ENCODE peak calls at places on chromosomes 13 and 19, in ten cellular contexts. F is Panc1; W is sciatic nerve; C is upper lobe of left lung; D is heart right ventricle; A is upper lobe of right lung; V is CD8-positive, alpha-beta T cell; Z is effector memory CD8-positive, alpha-beta T cell; L is left ventricle myocardium superior; B is stimulated activated naive CD8-positive, alpha-beta T cell treated with anti-CD3 and anti-CD28 coated beads, Interleukin-15, amount 100 ng/mL, for 72 hours. R is an unnamed sample.

GRCh38 chr13:78587395-78587794 is 16.0 kb downstream of the POU4F1 start:
- ATAC-seq in F (no peak), W (no peak), C (no peak), D (no peak), A (no peak), V (no peak), Z (no peak), L (no peak), B (no peak), R (no peak)

GRCh38 chr13:78660130-78660857 is 1.3 kb upstream of the OBI1 start:
- ATAC-seq in F (peak), W (peak), C (peak), D (peak), A (no peak), V (no peak), Z (no peak), L (peak), B (no peak), R (no peak)

GRCh38 chr19:52065399-52065798 is 16.8 kb upstream of the ZNF432 start:
- ATAC-seq in F (no peak), W (no peak), C (no peak), D (no peak), A (no peak), V (no peak), Z (no peak), L (no peak), B (no peak), R (no peak)

GRCh38 chr13:99656843-99657506 is 155.7 kb downstream of the TM9SF2 start:
- ATAC-seq in F (no peak), W (no peak), C (no peak), D (no peak), A (no peak), V (peak), Z (peak), L (no peak), B (peak), R (no peak)

GRCh38 chr13:100182894-100183490 is 94.1 kb downstream of the PCCA start:
- ATAC-seq in F (no peak), W (no peak), C (no peak), D (no peak), A (no peak), V (peak), Z (no peak), L (no peak), B (peak), R (no peak)

GRCh38 chr13:34086281-34086680 is 268.3 kb downstream of the RFC3 start:
- ATAC-seq in F (no peak), W (no peak), C (no peak), D (no peak), A (no peak), V (no peak), Z (no peak), L (no peak), B (no peak), R (no peak)

GRCh38 chr19:53394522-53394973 is 401 bp upstream of the ZNF765 start:
- ATAC-seq in F (peak), W (peak), C (peak), D (peak), A (peak), V (no peak), Z (no peak), L (peak), B (peak), R (no peak)

GRCh38 chr19:18504886-18505610 is 16.8 kb downstream of the ELL start:
- ATAC-seq in F (no peak), W (no peak), C (no peak), D (no peak), A (no peak), V (no peak), Z (no peak), L (no peak), B (peak), R (peak)

GRCh38 chr13:42990991-42991891 is 800 bp downstream of the EPSTI1 start:
- ATAC-seq in F (no peak), W (no peak), C (peak), D (no peak), A (no peak), V (no peak), Z (no peak), L (no peak), B (no peak), R (peak)

GRCh38 chr13:30744056-30744684 is 8.8 kb downstream of the ALOX5AP start:
- ATAC-seq in F (no peak), W (peak), C (peak), D (peak), A (peak), V (peak), Z (peak), L (peak), B (peak), R (peak)

GRCh38 chr13:25466880-25467279 is 95.1 kb downstream of the ATP8A2 start:
- ATAC-seq in F (no peak), W (no peak), C (no peak), D (no peak), A (no peak), V (no peak), Z (no peak), L (no peak), B (no peak), R (no peak)

GRCh38 chr13:24251525-24251924 is 57.9 kb upstream of the C1QTNF9 start:
- ATAC-seq in F (no peak), W (peak), C (peak), D (peak), A (peak), V (peak), Z (peak), L (no peak), B (peak), R (no peak)

GRCh38 chr13:31035162-31035951 is 102.9 kb downstream of the TEX26 start:
- ATAC-seq in F (no peak), W (peak), C (peak), D (no peak), A (no peak), V (no peak), Z (no peak), L (peak), B (no peak), R (no peak)

GRCh38 chr13:99990045-99990977 is 8.7 kb downstream of the ZIC2 start:
- ATAC-seq in F (no peak), W (peak), C (no peak), D (peak), A (peak), V (peak), Z (peak), L (no peak), B (peak), R (peak)

GRCh38 chr19:10009714-10010224 is 535 bp downstream of the COL5A3 start:
- ATAC-seq in F (peak), W (no peak), C (no peak), D (no peak), A (no peak), V (peak), Z (peak), L (no peak), B (no peak), R (peak)

GRCh38 chr13:98549728-98550317 is 27.1 kb downstream of the STK24 start:
- ATAC-seq in F (no peak), W (no peak), C (no peak), D (no peak), A (no peak), V (no peak), Z (no peak), L (no peak), B (peak), R (peak)

GRCh38 chr19:56507446-56508281 is at the start of gene ZNF471:
- ATAC-seq in F (no peak), W (peak), C (peak), D (peak), A (peak), V (peak), Z (peak), L (peak), B (peak), R (peak)

GRCh38 chr19:34481861-34482379 is 362 bp downstream of the WTIP start:
- ATAC-seq in F (peak), W (peak), C (peak), D (peak), A (peak), V (no peak), Z (no peak), L (peak), B (peak), R (peak)

GRCh38 chr13:42084722-42085121 is 36.3 kb downstream of the DGKH start:
- ATAC-seq in F (no peak), W (no peak), C (no peak), D (no peak), A (no peak), V (no peak), Z (no peak), L (no peak), B (no peak), R (no peak)

GRCh38 chr13:54573186-54573585 is 1544.6 kb downstream of the OLFM4 start:
- ATAC-seq in F (no peak), W (no peak), C (no peak), D (no peak), A (no peak), V (no peak), Z (no peak), L (no peak), B (no peak), R (no peak)

GRCh38 chr13:41232715-41233114 is 30.7 kb downstream of the MTRF1 start:
- ATAC-seq in F (no peak), W (no peak), C (no peak), D (no peak), A (no peak), V (no peak), Z (no peak), L (no peak), B (no peak), R (no peak)

GRCh38 chr19:5137571-5138124 is 168.7 kb downstream of the KDM4B start:
- ATAC-seq in F (no peak), W (no peak), C (no peak), D (no peak), A (no peak), V (no peak), Z (no peak), L (no peak), B (no peak), R (no peak)

GRCh38 chr19:51375504-51376221 is 3.2 kb upstream of the NKG7 start:
- ATAC-seq in F (no peak), W (no peak), C (no peak), D (no peak), A (no peak), V (no peak), Z (no peak), L (no peak), B (no peak), R (no peak)

GRCh38 chr19:15025237-15025636 is 24.0 kb upstream of the CASP14 start:
- ATAC-seq in F (peak), W (no peak), C (no peak), D (no peak), A (no peak), V (no peak), Z (no peak), L (no peak), B (no peak), R (no peak)

GRCh38 chr19:38145627-38146026 is 78.4 kb downstream of the DPF1 start:
- ATAC-seq in F (no peak), W (peak), C (peak), D (no peak), A (peak), V (no peak), Z (no peak), L (peak), B (no peak), R (peak)

GRCh38 chr13:111153279-111153976 is 38.3 kb downstream of the ARHGEF7 start:
- ATAC-seq in F (peak), W (peak), C (peak), D (peak), A (peak), V (peak), Z (peak), L (peak), B (peak), R (peak)

GRCh38 chr19:4368128-4368820 is 24.9 kb downstream of the MPND start:
- ATAC-seq in F (no peak), W (no peak), C (peak), D (peak), A (peak), V (no peak), Z (no peak), L (peak), B (no peak), R (peak)

GRCh38 chr19:4768934-4769777 is 22.4 kb upstream of the FEM1A start:
- ATAC-seq in F (no peak), W (peak), C (peak), D (peak), A (peak), V (peak), Z (peak), L (peak), B (peak), R (peak)

GRCh38 chr19:1935484-1936208 is 5.3 kb upstream of the CSNK1G2 start:
- ATAC-seq in F (no peak), W (no peak), C (no peak), D (no peak), A (peak), V (no peak), Z (no peak), L (no peak), B (peak), R (peak)

GRCh38 chr19:6693681-6694080 is 23.7 kb upstream of the TNFSF14 start:
- ATAC-seq in F (no peak), W (no peak), C (no peak), D (no peak), A (peak), V (no peak), Z (no peak), L (no peak), B (no peak), R (no peak)

GRCh38 chr13:111962431-111962891 is 104.5 kb upstream of the SOX1 start:
- ATAC-seq in F (no peak), W (no peak), C (peak), D (no peak), A (peak), V (no peak), Z (no peak), L (no peak), B (no peak), R (peak)

GRCh38 chr19:16064209-16064889 is 11.9 kb upstream of the TPM4 start:
- ATAC-seq in F (no peak), W (no peak), C (no peak), D (no peak), A (no peak), V (no peak), Z (no peak), L (no peak), B (no peak), R (no peak)

GRCh38 chr13:111552891-111553637 is 232.6 kb downstream of the TEX29 start:
- ATAC-seq in F (no peak), W (no peak), C (no peak), D (no peak), A (no peak), V (no peak), Z (no peak), L (no peak), B (no peak), R (no peak)

GRCh38 chr13:85896516-85897450 is 97.6 kb upstream of the SLITRK6 start:
- ATAC-seq in F (no peak), W (peak), C (peak), D (no peak), A (no peak), V (no peak), Z (no peak), L (no peak), B (no peak), R (peak)

GRCh38 chr19:17794731-17795494 is at the start of gene B3GNT3:
- ATAC-seq in F (peak), W (no peak), C (peak), D (no peak), A (peak), V (peak), Z (no peak), L (no peak), B (no peak), R (peak)

GRCh38 chr13:75452564-75452963 is 29.4 kb downstream of the TBC1D4 start:
- ATAC-seq in F (no peak), W (peak), C (peak), D (no peak), A (no peak), V (no peak), Z (no peak), L (no peak), B (no peak), R (no peak)

GRCh38 chr19:15234525-15235130 is 2.4 kb upstream of the EPHX3 start:
- ATAC-seq in F (no peak), W (no peak), C (no peak), D (no peak), A (no peak), V (no peak), Z (no peak), L (no peak), B (no peak), R (no peak)

GRCh38 chr19:34085336-34085735 is 87.0 kb upstream of the LSM14A start:
- ATAC-seq in F (no peak), W (no peak), C (no peak), D (no peak), A (no peak), V (no peak), Z (no peak), L (no peak), B (no peak), R (no peak)

GRCh38 chr13:30832845-30833332 is 73.2 kb upstream of the MEDAG start:
- ATAC-seq in F (peak), W (no peak), C (no peak), D (peak), A (peak), V (no peak), Z (no peak), L (peak), B (peak), R (peak)